ENCODE peak calls at places on chromosomes 6 and 20, in seven cellular contexts. One of them, this sample, is unnamed.

GRCh38 chr20:45408646-45409213 is 641 bp downstream of the DBNDD2 start:
- DNase-seq in Panc1: no peak
- DNase-seq in cardiac muscle cell: no peak
- DNase-seq in CD8-positive, alpha-beta T cell: no peak
- DNase-seq in spleen: no peak
- DNase-seq in HepG2: no peak
- DNase-seq in HCT116: no peak
- DNase-seq in this sample: no peak

GRCh38 chr6:33410711-33411631 is at the start of gene PHF1:
- DNase-seq in spleen: peak
- DNase-seq in Panc1: no peak
- DNase-seq in HepG2: no peak
- DNase-seq in CD8-positive, alpha-beta T cell: no peak
- DNase-seq in cardiac muscle cell: peak
- DNase-seq in HCT116: peak
- DNase-seq in this sample: peak

GRCh38 chr6:7135755-7136154 is 28.0 kb downstream of the RREB1 start:
- DNase-seq in CD8-positive, alpha-beta T cell: no peak
- DNase-seq in cardiac muscle cell: no peak
- DNase-seq in HCT116: no peak
- DNase-seq in Panc1: no peak
- DNase-seq in spleen: no peak
- DNase-seq in HepG2: no peak
- DNase-seq in this sample: no peak

GRCh38 chr6:121652726-121653623 is 217.5 kb downstream of the GJA1 start:
- DNase-seq in Panc1: peak
- DNase-seq in spleen: no peak
- DNase-seq in CD8-positive, alpha-beta T cell: no peak
- DNase-seq in cardiac muscle cell: peak
- DNase-seq in HCT116: peak
- DNase-seq in HepG2: no peak
- DNase-seq in this sample: peak

GRCh38 chr20:44858959-44859358 is 26.5 kb upstream of the YWHAB start:
- DNase-seq in CD8-positive, alpha-beta T cell: no peak
- DNase-seq in Panc1: no peak
- DNase-seq in cardiac muscle cell: peak
- DNase-seq in HepG2: no peak
- DNase-seq in spleen: no peak
- DNase-seq in HCT116: no peak
- DNase-seq in this sample: peak

GRCh38 chr6:57822896-57823358 is 505.5 kb downstream of the PRIM2 start:
- DNase-seq in HCT116: no peak
- DNase-seq in CD8-positive, alpha-beta T cell: no peak
- DNase-seq in cardiac muscle cell: peak
- DNase-seq in HepG2: no peak
- DNase-seq in spleen: no peak
- DNase-seq in Panc1: no peak
- DNase-seq in this sample: no peak

GRCh38 chr20:49446808-49447207 is 35.7 kb downstream of the KCNB1 start:
- DNase-seq in HCT116: no peak
- DNase-seq in HepG2: no peak
- DNase-seq in cardiac muscle cell: peak
- DNase-seq in spleen: no peak
- DNase-seq in CD8-positive, alpha-beta T cell: no peak
- DNase-seq in Panc1: no peak
- DNase-seq in this sample: no peak

GRCh38 chr6:113651120-113651519 is 206.0 kb upstream of the MARCKS start:
- DNase-seq in spleen: no peak
- DNase-seq in HepG2: no peak
- DNase-seq in cardiac muscle cell: no peak
- DNase-seq in Panc1: no peak
- DNase-seq in HCT116: no peak
- DNase-seq in CD8-positive, alpha-beta T cell: no peak
- DNase-seq in this sample: no peak

GRCh38 chr20:4946585-4947378 is 54.5 kb downstream of the SLC23A2 start:
- DNase-seq in HCT116: no peak
- DNase-seq in spleen: no peak
- DNase-seq in cardiac muscle cell: peak
- DNase-seq in HepG2: no peak
- DNase-seq in Panc1: no peak
- DNase-seq in CD8-positive, alpha-beta T cell: no peak
- DNase-seq in this sample: no peak

GRCh38 chr6:159043236-159043635 is 1.6 kb downstream of the TAGAP start:
- DNase-seq in cardiac muscle cell: no peak
- DNase-seq in HepG2: no peak
- DNase-seq in HCT116: no peak
- DNase-seq in CD8-positive, alpha-beta T cell: no peak
- DNase-seq in spleen: no peak
- DNase-seq in Panc1: no peak
- DNase-seq in this sample: peak

GRCh38 chr20:62368629-62369507 is 1.8 kb upstream of the LAMA5 start:
- DNase-seq in HCT116: no peak
- DNase-seq in Panc1: no peak
- DNase-seq in cardiac muscle cell: peak
- DNase-seq in spleen: no peak
- DNase-seq in CD8-positive, alpha-beta T cell: no peak
- DNase-seq in HepG2: peak
- DNase-seq in this sample: no peak

GRCh38 chr6:116881236-116881635 is 4.2 kb downstream of the RFX6 start:
- DNase-seq in HCT116: peak
- DNase-seq in cardiac muscle cell: no peak
- DNase-seq in spleen: no peak
- DNase-seq in HepG2: peak
- DNase-seq in CD8-positive, alpha-beta T cell: no peak
- DNase-seq in Panc1: no peak
- DNase-seq in this sample: no peak

GRCh38 chr6:97501875-97502274 is 218.9 kb upstream of the MMS22L start:
- DNase-seq in CD8-positive, alpha-beta T cell: no peak
- DNase-seq in spleen: no peak
- DNase-seq in HepG2: no peak
- DNase-seq in cardiac muscle cell: no peak
- DNase-seq in Panc1: no peak
- DNase-seq in HCT116: no peak
- DNase-seq in this sample: no peak

GRCh38 chr6:101544286-101544685 is 150.8 kb downstream of the GRIK2 start:
- DNase-seq in spleen: no peak
- DNase-seq in cardiac muscle cell: no peak
- DNase-seq in HCT116: no peak
- DNase-seq in HepG2: no peak
- DNase-seq in Panc1: no peak
- DNase-seq in CD8-positive, alpha-beta T cell: no peak
- DNase-seq in this sample: no peak

GRCh38 chr20:62228982-62229545 is 9.0 kb upstream of the HRH3 start:
- DNase-seq in HepG2: no peak
- DNase-seq in Panc1: no peak
- DNase-seq in CD8-positive, alpha-beta T cell: no peak
- DNase-seq in HCT116: no peak
- DNase-seq in cardiac muscle cell: no peak
- DNase-seq in spleen: no peak
- DNase-seq in this sample: no peak

GRCh38 chr6:42411431-42411830 is 40.3 kb downstream of the TRERF1 start:
- DNase-seq in CD8-positive, alpha-beta T cell: peak
- DNase-seq in cardiac muscle cell: no peak
- DNase-seq in HCT116: no peak
- DNase-seq in HepG2: no peak
- DNase-seq in spleen: peak
- DNase-seq in Panc1: no peak
- DNase-seq in this sample: no peak

GRCh38 chr6:44094403-44095242 is 32.6 kb downstream of the MRPL14 start:
- DNase-seq in cardiac muscle cell: no peak
- DNase-seq in Panc1: no peak
- DNase-seq in HCT116: no peak
- DNase-seq in HepG2: peak
- DNase-seq in spleen: no peak
- DNase-seq in CD8-positive, alpha-beta T cell: no peak
- DNase-seq in this sample: peak

GRCh38 chr20:45346291-45346718 is 1.9 kb downstream of the SDC4 start:
- DNase-seq in spleen: no peak
- DNase-seq in HCT116: no peak
- DNase-seq in Panc1: no peak
- DNase-seq in cardiac muscle cell: no peak
- DNase-seq in HepG2: no peak
- DNase-seq in CD8-positive, alpha-beta T cell: no peak
- DNase-seq in this sample: no peak

GRCh38 chr6:161367472-161367871 is 93.6 kb upstream of the AGPAT4 start:
- DNase-seq in Panc1: no peak
- DNase-seq in cardiac muscle cell: peak
- DNase-seq in HepG2: peak
- DNase-seq in HCT116: no peak
- DNase-seq in spleen: no peak
- DNase-seq in CD8-positive, alpha-beta T cell: no peak
- DNase-seq in this sample: peak

GRCh38 chr20:38220587-38220986 is 39.9 kb downstream of the KIAA1755 start:
- DNase-seq in cardiac muscle cell: no peak
- DNase-seq in Panc1: no peak
- DNase-seq in CD8-positive, alpha-beta T cell: no peak
- DNase-seq in HCT116: no peak
- DNase-seq in spleen: peak
- DNase-seq in HepG2: no peak
- DNase-seq in this sample: no peak

GRCh38 chr20:64107736-64108457 is 532 bp upstream of the NPBWR2 start:
- DNase-seq in spleen: peak
- DNase-seq in Panc1: no peak
- DNase-seq in CD8-positive, alpha-beta T cell: peak
- DNase-seq in cardiac muscle cell: no peak
- DNase-seq in HCT116: no peak
- DNase-seq in HepG2: no peak
- DNase-seq in this sample: no peak

GRCh38 chr6:20404641-20405032 is 3.0 kb downstream of the E2F3 start:
- DNase-seq in HepG2: peak
- DNase-seq in HCT116: peak
- DNase-seq in Panc1: peak
- DNase-seq in CD8-positive, alpha-beta T cell: peak
- DNase-seq in spleen: peak
- DNase-seq in cardiac muscle cell: peak
- DNase-seq in this sample: peak

GRCh38 chr6:11854418-11855165 is 76.0 kb upstream of the ADTRP start:
- DNase-seq in Panc1: no peak
- DNase-seq in spleen: no peak
- DNase-seq in cardiac muscle cell: peak
- DNase-seq in HCT116: no peak
- DNase-seq in CD8-positive, alpha-beta T cell: no peak
- DNase-seq in HepG2: no peak
- DNase-seq in this sample: peak

DNA sequence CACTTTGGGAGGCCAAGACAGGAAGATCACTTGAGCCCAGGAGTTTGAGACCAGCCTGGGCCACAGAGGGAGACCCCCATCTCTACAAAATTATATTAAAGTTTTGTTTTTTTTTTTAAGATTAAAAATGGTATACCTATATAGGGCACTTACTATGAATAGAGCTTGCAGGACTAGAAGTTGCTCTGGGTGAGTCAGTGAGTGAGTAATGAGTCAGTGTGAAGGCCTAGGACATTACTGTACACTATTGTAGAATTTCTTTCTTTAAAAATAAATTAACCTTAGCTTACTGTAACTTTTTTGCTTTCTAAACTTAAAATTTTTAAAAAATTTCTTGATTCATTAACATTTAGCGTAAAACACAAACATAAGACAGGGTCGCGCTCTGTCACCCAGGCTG is 29.7 kb downstream of the STK35 start:
- DNase-seq in Panc1: peak
- DNase-seq in cardiac muscle cell: peak
- DNase-seq in CD8-positive, alpha-beta T cell: no peak
- DNase-seq in spleen: no peak
- DNase-seq in HCT116: peak
- DNase-seq in HepG2: no peak
- DNase-seq in this sample: no peak
- H3K27ac ChIP-seq in Panc1: no peak
- H3K27ac ChIP-seq in cardiac muscle cell: no peak
- H3K27ac ChIP-seq in CD8-positive, alpha-beta T cell: no peak
- H3K27ac ChIP-seq in spleen: no peak
- H3K27ac ChIP-seq in HCT116: no peak
- H3K27ac ChIP-seq in HepG2: no peak
- H3K27ac ChIP-seq in this sample: no peak

DNA sequence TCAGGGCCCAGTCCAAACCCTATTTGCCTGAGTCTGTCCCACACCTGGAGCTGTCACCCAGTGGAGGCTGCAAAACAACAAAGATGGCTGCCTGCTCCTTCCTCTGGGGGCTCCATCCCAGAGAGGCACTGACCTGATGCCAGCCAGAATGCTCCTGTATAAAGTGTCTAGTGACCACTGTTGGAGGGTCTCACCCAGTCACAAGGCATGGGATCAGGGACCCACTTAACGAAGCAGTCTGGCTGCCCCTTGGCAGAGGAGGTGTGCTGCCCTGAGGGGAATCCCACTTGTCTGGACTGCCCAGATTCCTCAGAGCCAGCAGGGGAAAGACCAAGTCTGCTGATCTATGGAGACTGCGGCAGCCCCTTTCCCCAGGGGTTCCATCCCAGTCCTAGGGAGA is 241.6 kb downstream of the CDH26 start:
- DNase-seq in spleen: no peak
- DNase-seq in HepG2: no peak
- DNase-seq in Panc1: no peak
- DNase-seq in HCT116: no peak
- DNase-seq in CD8-positive, alpha-beta T cell: no peak
- DNase-seq in cardiac muscle cell: no peak
- DNase-seq in this sample: no peak
- H3K27ac ChIP-seq in spleen: no peak
- H3K27ac ChIP-seq in HepG2: no peak
- H3K27ac ChIP-seq in Panc1: no peak
- H3K27ac ChIP-seq in HCT116: no peak
- H3K27ac ChIP-seq in CD8-positive, alpha-beta T cell: no peak
- H3K27ac ChIP-seq in cardiac muscle cell: no peak
- H3K27ac ChIP-seq in this sample: no peak

DNA sequence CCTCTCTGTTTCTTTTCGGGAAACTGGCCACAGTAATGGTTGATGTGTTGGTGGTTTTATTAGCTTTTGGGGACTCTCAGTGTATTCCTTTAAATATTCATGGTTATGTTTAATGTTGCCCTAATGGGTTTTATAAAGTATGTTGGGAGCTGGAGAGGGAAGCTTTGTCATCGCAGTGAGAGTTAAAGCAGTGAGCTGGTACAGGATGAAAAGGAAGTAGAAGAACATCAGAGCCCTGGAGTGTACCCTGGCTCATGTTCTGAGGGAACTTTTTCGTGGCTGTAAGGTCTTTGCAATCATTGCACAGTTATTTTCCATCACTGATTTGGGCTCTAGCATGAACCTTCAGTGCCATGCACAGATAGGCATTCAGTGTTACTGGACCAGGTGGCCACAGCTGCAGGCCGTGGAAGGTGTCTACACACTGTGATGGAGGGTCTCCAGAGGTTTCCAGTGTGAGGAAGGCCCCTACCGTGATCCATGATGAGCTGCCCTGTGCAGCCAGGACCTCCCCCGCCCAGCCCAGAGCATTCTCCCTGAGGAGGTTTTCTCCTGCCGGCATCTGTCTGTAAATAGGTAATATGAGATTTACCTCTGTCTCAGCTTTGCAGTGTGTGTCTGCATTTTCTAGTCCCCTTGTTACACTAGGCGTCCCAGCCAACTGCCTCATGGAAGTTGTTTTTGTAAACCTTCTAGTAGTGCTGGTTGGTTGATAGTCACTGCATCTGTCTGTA is 22.4 kb upstream of the TMEM217 start:
- DNase-seq in HCT116: no peak
- DNase-seq in spleen: no peak
- DNase-seq in CD8-positive, alpha-beta T cell: no peak
- DNase-seq in Panc1: no peak
- DNase-seq in HepG2: no peak
- DNase-seq in cardiac muscle cell: no peak
- DNase-seq in this sample: no peak
- H3K27ac ChIP-seq in HCT116: no peak
- H3K27ac ChIP-seq in spleen: no peak
- H3K27ac ChIP-seq in CD8-positive, alpha-beta T cell: no peak
- H3K27ac ChIP-seq in Panc1: no peak
- H3K27ac ChIP-seq in HepG2: no peak
- H3K27ac ChIP-seq in cardiac muscle cell: no peak
- H3K27ac ChIP-seq in this sample: no peak

GRCh38 chr20:61163027-61163426 is 89.0 kb upstream of the CDH4 start:
- DNase-seq in CD8-positive, alpha-beta T cell: no peak
- DNase-seq in cardiac muscle cell: no peak
- DNase-seq in Panc1: no peak
- DNase-seq in HCT116: no peak
- DNase-seq in spleen: no peak
- DNase-seq in HepG2: no peak
- DNase-seq in this sample: no peak
- H3K27ac ChIP-seq in CD8-positive, alpha-beta T cell: no peak
- H3K27ac ChIP-seq in cardiac muscle cell: no peak
- H3K27ac ChIP-seq in Panc1: no peak
- H3K27ac ChIP-seq in HCT116: no peak
- H3K27ac ChIP-seq in spleen: no peak
- H3K27ac ChIP-seq in HepG2: no peak
- H3K27ac ChIP-seq in this sample: no peak